ENCODE peak calls at places on chromosomes 13 and 19, in nine cellular contexts. Q, I, L, V, N, X, C, S and B are unnamed samples.

GRCh38 chr19:4081441-4082129 is 14.9 kb upstream of the ZBTB7A start:
- DNase-seq in Q (no peak), I (no peak), L (no peak), V (no peak), N (no peak), X (no peak), C (no peak), S (no peak), B (no peak)

GRCh38 chr19:1882089-1882785 is 3.1 kb downstream of the ABHD17A start:
- DNase-seq in Q (peak; percentile 80), I (peak; percentile 70), L (no peak), V (no peak), N (no peak), X (peak; percentile 57), C (no peak), S (no peak), B (no peak)

GRCh38 chr19:35314858-35315470 is 14.0 kb upstream of the CD22 start:
- DNase-seq in Q (no peak), I (no peak), L (no peak), V (no peak), N (no peak), X (no peak), C (no peak), S (no peak), B (no peak)

GRCh38 chr19:55085923-55086715 is 10.4 kb downstream of the EPS8L1 start:
- DNase-seq in Q (no peak), I (no peak), L (no peak), V (no peak), N (no peak), X (no peak), C (no peak), S (no peak), B (no peak)

GRCh38 chr19:571127-571974 is 1.0 kb upstream of the BSG start:
- DNase-seq in Q (peak; percentile 50), I (no peak), L (no peak), V (no peak), N (peak; percentile 47), X (no peak), C (peak; percentile 46), S (peak; percentile 68), B (peak; percentile 77)

GRCh38 chr13:52652980-52653303 is 306 bp downstream of the SUGT1 start:
- DNase-seq in Q (no peak), I (no peak), L (no peak), V (no peak), N (peak; percentile 67), X (no peak), C (no peak), S (no peak), B (no peak)

GRCh38 chr19:17376935-17377600 is at the start of gene PLVAP:
- DNase-seq in Q (no peak), I (no peak), L (no peak), V (no peak), N (peak; percentile 31), X (no peak), C (no peak), S (no peak), B (no peak)

GRCh38 chr19:4647676-4648644 is 8.6 kb downstream of the TNFAIP8L1 start:
- DNase-seq in Q (no peak), I (no peak), L (no peak), V (no peak), N (no peak), X (no peak), C (no peak), S (no peak), B (no peak)

GRCh38 chr19:13008926-13009787 is 13.9 kb downstream of the NFIX start:
- DNase-seq in Q (no peak), I (no peak), L (no peak), V (no peak), N (no peak), X (no peak), C (peak; percentile 33), S (no peak), B (no peak)

GRCh38 chr19:48780684-48781391 is 25.5 kb downstream of the FGF21 start:
- DNase-seq in Q (no peak), I (no peak), L (no peak), V (no peak), N (no peak), X (no peak), C (peak; percentile 92), S (peak; percentile 18), B (peak; percentile 44)

GRCh38 chr19:48618278-48618915 is 581 bp downstream of the RPL18 start:
- DNase-seq in Q (no peak), I (no peak), L (no peak), V (no peak), N (no peak), X (no peak), C (no peak), S (peak; percentile 9), B (no peak)

GRCh38 chr13:105920375-105920774 is 615.1 kb downstream of the EFNB2 start:
- DNase-seq in Q (no peak), I (no peak), L (no peak), V (peak; percentile 64), N (no peak), X (no peak), C (peak; percentile 6), S (no peak), B (no peak)

GRCh38 chr19:28727835-28728159 is 485.2 kb downstream of the UQCRFS1 start:
- DNase-seq in Q (no peak), I (no peak), L (no peak), V (no peak), N (no peak), X (no peak), C (no peak), S (no peak), B (no peak)

GRCh38 chr19:21922276-21922675 is 86.3 kb upstream of the ZNF43 start:
- DNase-seq in Q (no peak), I (no peak), L (no peak), V (no peak), N (no peak), X (no peak), C (no peak), S (no peak), B (no peak)

GRCh38 chr19:17394891-17395415 is 957 bp upstream of the CCDC194 start:
- DNase-seq in Q (peak; percentile 60), I (peak; percentile 50), L (peak; percentile 81), V (no peak), N (peak; percentile 50), X (peak; percentile 55), C (peak; percentile 32), S (no peak), B (peak; percentile 56)

GRCh38 chr13:48646791-48647190 is 6.9 kb upstream of the CYSLTR2 start:
- DNase-seq in Q (no peak), I (no peak), L (no peak), V (no peak), N (no peak), X (no peak), C (no peak), S (no peak), B (no peak)

GRCh38 chr19:4103073-4103418 is 20.9 kb downstream of the MAP2K2 start:
- DNase-seq in Q (no peak), I (no peak), L (peak; percentile 48), V (peak; percentile 35), N (no peak), X (no peak), C (no peak), S (no peak), B (no peak)

GRCh38 chr13:111005364-111005763 is 90.5 kb upstream of the ANKRD10 start:
- DNase-seq in Q (no peak), I (no peak), L (no peak), V (peak; percentile 20), N (no peak), X (no peak), C (no peak), S (no peak), B (no peak)

GRCh38 chr13:19927117-19927734 is 31.3 kb upstream of the ZMYM2 start:
- DNase-seq in Q (no peak), I (no peak), L (no peak), V (no peak), N (no peak), X (no peak), C (peak; percentile 16), S (peak; percentile 28), B (peak; percentile 11)

GRCh38 chr19:35128398-35129057 is 6.3 kb downstream of the LGI4 start:
- DNase-seq in Q (no peak), I (no peak), L (no peak), V (no peak), N (no peak), X (no peak), C (no peak), S (no peak), B (no peak)

GRCh38 chr13:30730526-30730925 is 4.8 kb upstream of the ALOX5AP start:
- DNase-seq in Q (no peak), I (peak; percentile 50), L (no peak), V (no peak), N (peak; percentile 64), X (no peak), C (no peak), S (no peak), B (no peak)